ENCODE peak calls at places on chromosomes 1 and 21, in five cellular contexts. D is substantia nigra, A is heart left ventricle, C is tibial artery, N is left ventricle myocardium inferior. J is an unnamed sample.

GRCh38 chr21:27581168-27581567 is 614.3 kb upstream of the ADAMTS5 start:
- DNase-seq in N (no peak), D (no peak), A (no peak), C (no peak), J (no peak)

GRCh38 chr1:237411621-237412020 is 369.6 kb downstream of the RYR2 start:
- DNase-seq in A (no peak), D (no peak), N (no peak), C (no peak), J (no peak)

GRCh38 chr1:198880397-198880796 is 241.6 kb downstream of the PTPRC start:
- DNase-seq in C (no peak), N (no peak), D (no peak), A (no peak), J (peak; percentile 74)

GRCh38 chr1:52210044-52210443 is 68.2 kb downstream of the ZFYVE9 start:
- DNase-seq in N (no peak), A (no peak), D (no peak), C (no peak), J (no peak)

GRCh38 chr1:228664399-228664914 is 70.8 kb upstream of the RHOU start:
- DNase-seq in C (peak; percentile 72), D (peak; percentile 14), A (peak; percentile 69), N (peak; percentile 67), J (peak; percentile 70)

GRCh38 chr1:61887076-61887867 is 145.0 kb downstream of the PATJ start:
- DNase-seq in C (no peak), N (no peak), A (no peak), D (no peak), J (no peak)

GRCh38 chr1:111441573-111442192 is 7.4 kb downstream of the WDR77 start:
- DNase-seq in D (no peak), N (no peak), C (no peak), A (no peak), J (no peak)

GRCh38 chr1:225768662-225769426 is 8.8 kb upstream of the SRP9 start:
- DNase-seq in C (no peak), N (no peak), A (no peak), D (no peak), J (peak; percentile 13)

GRCh38 chr1:48938975-48939374 is 162.3 kb upstream of the BEND5 start:
- DNase-seq in C (no peak), D (no peak), N (no peak), A (no peak), J (no peak)

GRCh38 chr1:34709547-34709946 is 45.3 kb upstream of the GJB5 start:
- DNase-seq in N (no peak), C (no peak), A (no peak), D (no peak), J (no peak)

GRCh38 chr1:83026745-83027144 is 972.2 kb downstream of the TTLL7 start:
- DNase-seq in D (no peak), C (no peak), N (no peak), A (no peak), J (no peak)

GRCh38 chr1:103107696-103108524 is at the start of gene COL11A1:
- DNase-seq in C (no peak), D (no peak), A (no peak), N (no peak), J (peak; percentile 50)

GRCh38 chr1:19327301-19327700 is 15.2 kb downstream of the SLC66A1 start:
- DNase-seq in C (no peak), N (no peak), D (no peak), A (no peak), J (no peak)

DNA sequence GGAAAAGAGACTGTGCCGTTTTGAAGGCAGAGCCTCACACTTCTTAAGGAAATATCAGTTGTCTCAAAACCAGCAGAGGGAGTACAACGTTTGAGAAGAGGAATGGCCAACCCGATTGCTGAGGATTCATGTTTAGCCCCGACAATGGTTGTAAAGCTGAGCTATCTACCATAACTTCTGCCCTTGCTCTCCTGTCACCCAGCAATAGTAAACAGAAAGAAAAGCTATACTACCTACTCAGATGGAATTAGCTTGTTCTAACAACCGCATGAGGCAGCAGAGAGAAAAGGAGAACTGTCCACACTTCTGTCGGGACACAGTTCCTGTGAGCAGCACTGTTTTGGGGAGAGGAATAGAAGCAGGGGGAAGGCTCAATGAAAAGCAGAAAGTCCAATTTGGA is 91.2 kb downstream of the SLC45A1 start:
- DNase-seq in C (no peak), D (no peak), N (no peak), A (no peak), J (peak; percentile 60)
- H3K27ac ChIP-seq in C (peak overlapping the region; percentile 99), D (no peak overlapping the region), N (peak overlapping the region; percentile 98), A (peak overlapping the region; percentile 81), J (peak overlapping the region; percentile 49)

GRCh38 chr1:11653101-11653601 is 1.1 kb downstream of the FBXO2 start:
- DNase-seq in C (no peak), A (no peak), D (no peak), N (no peak), J (no peak)
- H3K27ac ChIP-seq in C (no peak overlapping the region), A (no peak overlapping the region), D (peak overlapping the region; percentile 58), N (no peak overlapping the region), J (no peak overlapping the region)

GRCh38 chr1:154599658-154600057 is 8.3 kb downstream of the ADAR start:
- DNase-seq in A (no peak), C (no peak), N (no peak), D (no peak), J (no peak)
- H3K27ac ChIP-seq in A (peak overlapping the region; percentile 61), C (peak overlapping the region; percentile 29), N (peak overlapping the region; percentile 68), D (peak overlapping the region; percentile 3), J (no peak overlapping the region)

GRCh38 chr21:45468051-45468970 is 63.3 kb downstream of the COL18A1 start:
- DNase-seq in A (peak; percentile 26), C (no peak), D (no peak), N (peak; percentile 15), J (no peak)

GRCh38 chr21:45468971-45469272 is 64.0 kb downstream of the COL18A1 start:
- DNase-seq in N (peak; percentile 15), D (no peak), A (no peak), C (no peak), J (no peak)

GRCh38 chr21:45470087-45470515 is 65.1 kb downstream of the COL18A1 start:
- DNase-seq in D (no peak), N (peak; percentile 6), A (no peak), C (no peak), J (no peak)

GRCh38 chr21:45471229-45472052 is 66.5 kb downstream of the COL18A1 start:
- DNase-seq in A (peak; percentile 81), C (no peak), N (peak; percentile 59), D (no peak), J (no peak)

GRCh38 chr21:45469273-45470086 is 64.5 kb downstream of the COL18A1 start:
- DNase-seq in N (peak; percentile 18), C (no peak), A (peak; percentile 48), D (peak; percentile 78), J (peak; percentile 19)
- H3K27ac ChIP-seq in N (peak overlapping the region; percentile 84), C (peak overlapping the region; percentile 90), A (peak overlapping the region; percentile 93), D (peak overlapping the region; percentile 93), J (peak overlapping the region; percentile 37)

GRCh38 chr1:153608089-153608672 is 4.8 kb downstream of the S100A16 start:
- DNase-seq in A (no peak), C (no peak), D (no peak), N (no peak), J (peak; percentile 25)

GRCh38 chr1:153609585-153609907 is 3.4 kb downstream of the S100A16 start:
- DNase-seq in A (no peak), D (no peak), N (no peak), C (no peak), J (no peak)

GRCh38 chr1:153606194-153606593 is 6.7 kb downstream of the S100A16 start:
- DNase-seq in N (no peak), C (no peak), D (no peak), A (no peak), J (no peak)

GRCh38 chr1:153608742-153609584 is 4.0 kb downstream of the S100A16 start:
- DNase-seq in A (peak; percentile 80), D (peak; percentile 60), C (peak; percentile 74), N (peak; percentile 70), J (peak; percentile 95)

GRCh38 chr1:153607381-153607780 is 5.6 kb downstream of the S100A16 start:
- DNase-seq in C (no peak), D (no peak), A (no peak), N (no peak), J (no peak)
- H3K27ac ChIP-seq in C (peak overlapping the region; percentile 95), D (no peak overlapping the region), A (peak overlapping the region; percentile 98), N (peak overlapping the region; percentile 90), J (no peak overlapping the region)

DNA sequence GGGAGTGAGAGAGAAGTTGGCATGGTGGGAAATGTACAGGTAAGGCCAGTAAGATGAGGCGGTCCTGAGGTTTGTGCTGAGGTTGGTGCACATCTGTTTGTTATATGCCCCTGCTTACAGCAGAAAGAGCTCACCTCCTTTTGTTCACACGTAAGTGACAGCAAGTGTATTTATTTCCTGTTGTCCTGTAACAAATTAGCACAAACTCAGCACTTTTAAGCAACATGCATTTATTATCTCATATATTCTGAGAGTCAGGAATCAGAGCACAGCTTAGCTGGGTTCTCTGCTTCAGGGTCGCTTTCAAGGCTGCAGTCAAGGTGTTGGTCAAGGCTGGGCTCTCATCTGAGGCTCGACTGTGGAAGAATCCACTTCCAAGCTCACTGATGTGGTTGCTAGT is 45.8 kb downstream of the TENT5C start:
- DNase-seq in D (no peak), C (no peak), N (no peak), A (no peak), J (no peak)
- H3K27ac ChIP-seq in D (no peak overlapping the region), C (no peak overlapping the region), N (no peak overlapping the region), A (no peak overlapping the region), J (no peak overlapping the region)

DNA sequence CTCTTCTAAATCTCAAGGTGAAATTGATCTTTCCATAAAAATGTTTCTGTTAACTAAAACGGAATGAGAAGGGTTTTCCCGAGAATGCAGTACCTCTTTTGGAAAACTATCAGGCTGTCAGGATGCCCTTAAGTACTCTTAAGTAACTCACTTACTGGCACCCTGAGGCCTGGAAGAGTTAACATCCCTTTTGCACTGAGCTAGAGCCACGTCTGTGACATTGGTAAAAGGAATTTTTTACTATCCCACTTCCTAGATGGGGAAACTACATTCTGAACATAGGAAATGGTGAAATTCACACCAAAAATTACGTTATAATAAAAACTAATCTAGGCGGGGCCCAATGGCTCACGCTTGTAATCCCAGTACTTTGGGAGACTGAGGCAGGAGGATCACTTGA is 39.7 kb upstream of the MAP10 start:
- DNase-seq in A (no peak), D (no peak), C (no peak), N (no peak), J (no peak)
- H3K27ac ChIP-seq in A (no peak overlapping the region), D (no peak overlapping the region), C (no peak overlapping the region), N (no peak overlapping the region), J (no peak overlapping the region)

GRCh38 chr21:37380349-37381323 is 14.1 kb downstream of the DYRK1A start:
- DNase-seq in N (no peak), C (no peak), A (peak; percentile 48), D (no peak), J (no peak)
- H3K27ac ChIP-seq in N (peak overlapping the region; percentile 54), C (peak overlapping the region; percentile 2), A (no peak overlapping the region), D (no peak overlapping the region), J (no peak overlapping the region)

GRCh38 chr1:99657213-99658030 is 11.5 kb downstream of the PALMD start:
- DNase-seq in D (no peak), A (no peak), N (no peak), C (no peak), J (no peak)

GRCh38 chr1:99650021-99650420 is 4.1 kb downstream of the PALMD start:
- DNase-seq in A (no peak), N (no peak), D (no peak), C (no peak), J (no peak)

GRCh38 chr1:99656701-99657100 is 10.8 kb downstream of the PALMD start:
- DNase-seq in D (no peak), A (no peak), C (no peak), N (no peak), J (no peak)

GRCh38 chr1:99650773-99651437 is 5.0 kb downstream of the PALMD start:
- DNase-seq in N (no peak), C (no peak), A (no peak), D (no peak), J (no peak)

GRCh38 chr1:99652881-99653281 is 7.0 kb downstream of the PALMD start:
- DNase-seq in N (no peak), D (no peak), C (no peak), A (no peak), J (peak; percentile 48)
- H3K27ac ChIP-seq in N (peak overlapping the region; percentile 95), D (no peak overlapping the region), C (no peak overlapping the region), A (peak overlapping the region; percentile 91), J (peak overlapping the region; percentile 56)

J was measured in SJSA1.